ENCODE peak calls at places on chromosomes 13 and 19, in five cellular contexts. L, T, I, Q and N are unnamed samples.
A peak's percentile ranks its signal among the peaks of the same experiment; 100 is the strongest.

GRCh38 chr13:44843403-44843802 is 145.9 kb downstream of the NUFIP1 start:
- DNase-seq in L (no peak), T (no peak), I (no peak), Q (peak; percentile 77), N (no peak)

GRCh38 chr13:29991343-29991742 is 140.9 kb upstream of the UBL3 start:
- DNase-seq in L (no peak), T (no peak), I (no peak), Q (peak; percentile 62), N (no peak)

GRCh38 chr13:52070929-52071523 is 46.5 kb downstream of the UTP14C start:
- DNase-seq in L (no peak), T (no peak), I (no peak), Q (peak; percentile 48), N (no peak)

GRCh38 chr13:20182231-20182846 is 10.4 kb downstream of the GJB2 start:
- DNase-seq in L (no peak), T (no peak), I (no peak), Q (peak; percentile 87), N (no peak)

GRCh38 chr13:33524086-33524485 is 238.5 kb upstream of the STARD13 start:
- DNase-seq in L (no peak), T (no peak), I (no peak), Q (peak; percentile 89), N (no peak)

GRCh38 chr13:29703421-29703820 is 107.9 kb upstream of the SLC7A1 start:
- DNase-seq in L (no peak), T (no peak), I (no peak), Q (no peak), N (no peak)

GRCh38 chr13:92994056-92994455 is 232.6 kb upstream of the GPC6 start:
- DNase-seq in L (no peak), T (no peak), I (no peak), Q (peak; percentile 12), N (no peak)

GRCh38 chr13:27632648-27633047 is 11.0 kb downstream of the POLR1D start:
- DNase-seq in L (no peak), T (no peak), I (no peak), Q (no peak), N (no peak)

GRCh38 chr19:33248104-33248503 is 22.5 kb upstream of the SLC7A10 start:
- DNase-seq in L (no peak), T (no peak), I (no peak), Q (no peak), N (no peak)

GRCh38 chr19:17794731-17795494 is at the start of gene B3GNT3:
- DNase-seq in L (no peak), T (no peak), I (no peak), Q (peak; percentile 58), N (peak; percentile 57)

GRCh38 chr13:61410669-61411297 is 4.9 kb downstream of the PCDH20 start:
- DNase-seq in L (no peak), T (no peak), I (no peak), Q (peak; percentile 35), N (no peak)

GRCh38 chr13:79867248-79867647 is 386.3 kb downstream of the NDFIP2 start:
- DNase-seq in L (no peak), T (no peak), I (no peak), Q (peak; percentile 21), N (no peak)

GRCh38 chr13:78334059-78334458 is 269.3 kb downstream of the POU4F1 start:
- DNase-seq in L (no peak), T (no peak), I (no peak), Q (no peak), N (no peak)

GRCh38 chr13:96819375-96819774 is 174.9 kb downstream of the OXGR1 start:
- DNase-seq in L (no peak), T (no peak), I (no peak), Q (no peak), N (no peak)

GRCh38 chr19:55519461-55520311 is 17.2 kb downstream of the SBK2 start:
- DNase-seq in L (no peak), T (no peak), I (no peak), Q (peak; percentile 46), N (no peak)

GRCh38 chr13:82187227-82187626 is 1695.0 kb downstream of the SLITRK1 start:
- DNase-seq in L (no peak), T (no peak), I (no peak), Q (no peak), N (no peak)

GRCh38 chr13:85497652-85498051 is 301.6 kb downstream of the SLITRK6 start:
- DNase-seq in L (no peak), T (no peak), I (no peak), Q (peak; percentile 97), N (no peak)

GRCh38 chr13:40653558-40654318 is 12.7 kb downstream of the FOXO1 start:
- DNase-seq in L (no peak), T (no peak), I (no peak), Q (peak; percentile 71), N (no peak)

GRCh38 chr19:1616875-1617274 is 11.6 kb upstream of the UQCR11 start:
- DNase-seq in L (no peak), T (no peak), I (no peak), Q (no peak), N (no peak)

GRCh38 chr19:38850231-38850975 is 617 bp upstream of the HNRNPL start:
- DNase-seq in L (peak; percentile 100), T (peak; percentile 98), I (peak; percentile 96), Q (peak; percentile 100), N (peak; percentile 98)
- TF ChIP-seq CTCF in L (no peak), T (peak; percentile 59), I (no peak), Q (peak; percentile 2), N (no peak)

GRCh38 chr19:38742296-38742695 is 2.0 kb downstream of the CAPN12 start:
- DNase-seq in L (no peak), T (no peak), I (no peak), Q (no peak), N (no peak)

GRCh38 chr19:38740252-38740592 is 4.1 kb downstream of the CAPN12 start:
- DNase-seq in L (no peak), T (no peak), I (no peak), Q (no peak), N (no peak)

GRCh38 chr19:38740932-38741331 is 3.3 kb downstream of the CAPN12 start:
- DNase-seq in L (no peak), T (no peak), I (no peak), Q (no peak), N (no peak)

GRCh38 chr19:38742906-38743305 is 1.4 kb downstream of the CAPN12 start:
- DNase-seq in L (no peak), T (no peak), I (no peak), Q (no peak), N (no peak)

DNA sequence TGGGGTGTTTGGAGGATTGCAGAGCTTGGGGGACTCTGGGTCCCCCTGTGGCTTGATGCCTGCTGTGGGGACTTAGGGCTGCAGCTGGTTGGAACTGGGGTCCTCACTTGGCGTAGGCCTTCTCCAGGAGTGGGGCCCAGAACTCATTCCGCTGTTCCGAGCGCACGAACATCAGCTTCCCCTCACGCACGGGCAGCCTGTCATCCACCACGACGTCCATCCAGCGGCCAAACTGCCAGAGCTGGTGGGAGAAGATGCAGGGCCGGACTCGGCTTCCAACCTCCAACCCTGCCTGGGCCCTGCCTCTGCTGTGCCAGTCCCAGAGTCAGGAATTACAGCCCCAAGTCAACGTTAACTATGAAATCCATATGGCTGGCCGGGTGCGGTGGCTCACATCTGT is 2.6 kb downstream of the CAPN12 start:
- DNase-seq in L (no peak), T (no peak), I (no peak), Q (no peak), N (no peak)
- TF ChIP-seq CTCF in L (no peak), T (no peak), I (no peak), Q (no peak), N (no peak)

GRCh38 chr13:22175815-22176214 is 504.9 kb downstream of the FGF9 start:
- DNase-seq in L (no peak), T (no peak), I (no peak), Q (no peak), N (no peak)
- TF ChIP-seq CTCF in L (no peak), T (no peak), I (no peak), Q (no peak), N (no peak)

GRCh38 chr13:48783181-48783630 is 129.5 kb downstream of the CYSLTR2 start:
- DNase-seq in L (peak; percentile 62), T (no peak), I (peak; percentile 61), Q (peak; percentile 100), N (no peak)
- TF ChIP-seq CTCF in L (no peak), T (no peak), I (no peak), Q (peak; percentile 17), N (no peak)

GRCh38 chr13:114045113-114045735 is 71.3 kb upstream of the C13orf46 start:
- DNase-seq in L (no peak), T (no peak), I (no peak), Q (no peak), N (no peak)

GRCh38 chr13:114044486-114044885 is 70.6 kb upstream of the C13orf46 start:
- DNase-seq in L (no peak), T (no peak), I (no peak), Q (peak; percentile 85), N (no peak)

GRCh38 chr13:114042066-114042815 is 68.4 kb upstream of the C13orf46 start:
- DNase-seq in L (no peak), T (no peak), I (no peak), Q (no peak), N (no peak)

GRCh38 chr13:114041493-114041892 is 67.6 kb upstream of the C13orf46 start:
- DNase-seq in L (no peak), T (no peak), I (no peak), Q (no peak), N (no peak)

DNA sequence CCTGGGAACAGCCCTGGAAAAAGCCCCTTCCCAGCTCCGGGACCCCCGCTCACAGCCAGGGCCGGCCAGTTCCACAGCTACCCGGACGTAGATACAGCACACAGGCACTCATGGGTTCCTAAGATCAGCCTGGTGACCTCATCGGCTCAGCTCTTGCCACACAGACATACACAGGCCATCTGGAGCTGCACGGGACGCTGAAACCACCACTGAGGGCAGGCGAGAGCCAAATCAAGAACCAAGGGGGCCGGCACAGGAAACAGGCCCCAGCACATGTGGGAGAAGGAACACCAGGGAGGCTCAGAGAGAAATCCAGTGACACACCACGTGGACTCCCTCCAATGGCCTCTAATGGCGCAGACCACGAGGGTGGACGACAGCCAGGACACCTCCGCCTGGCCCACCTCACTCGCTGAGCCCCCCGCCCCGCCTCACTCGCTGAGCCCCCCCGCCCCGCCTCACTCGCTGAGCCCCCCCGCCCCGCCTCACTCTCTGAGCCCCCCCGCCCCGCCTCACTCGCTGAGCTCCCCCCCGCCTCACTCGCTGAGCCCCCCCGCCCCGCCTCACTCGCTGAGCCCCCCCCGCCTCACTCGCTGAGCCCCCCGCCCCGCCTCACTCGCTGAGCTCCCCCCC is 69.7 kb upstream of the C13orf46 start:
- DNase-seq in L (peak; percentile 66), T (no peak), I (no peak), Q (peak; percentile 96), N (no peak)
- TF ChIP-seq CTCF in L (no peak), T (no peak), I (no peak), Q (peak; percentile 57), N (no peak)